ENCODE peak calls at places on chromosomes 13 and 19, in four cellular contexts. N is hepatocyte, V is left lung, U is lower lobe of right lung. X is an unnamed sample.

GRCh38 chr13:72804301-72804700 is 22.4 kb downstream of the PIBF1 start:
- DNase-seq in U (no peak), V (no peak), N (no peak), X (no peak)

GRCh38 chr13:110798595-110798994 is 85.1 kb downstream of the ING1 start:
- DNase-seq in V (no peak), N (no peak), U (no peak), X (peak; percentile 83)

GRCh38 chr13:107968470-107968869 is 246.9 kb downstream of the LIG4 start:
- DNase-seq in N (no peak), U (no peak), V (no peak), X (no peak)

GRCh38 chr19:6753178-6754031 is 13.8 kb downstream of the SH2D3A start:
- DNase-seq in V (peak; percentile 85), N (peak; percentile 94), U (peak; percentile 91), X (peak; percentile 87)

GRCh38 chr19:41276231-41276630 is 12.1 kb downstream of the HNRNPUL1 start:
- DNase-seq in V (no peak), U (no peak), N (peak; percentile 20), X (no peak)

GRCh38 chr13:75687145-75687763 is 51.1 kb downstream of the LMO7 start:
- DNase-seq in V (no peak), N (peak; percentile 67), U (no peak), X (no peak)

GRCh38 chr19:10766681-10767201 is 48.9 kb downstream of the DNM2 start:
- DNase-seq in U (no peak), V (no peak), N (no peak), X (no peak)

GRCh38 chr13:21458457-21458815 is 667 bp downstream of the ZDHHC20 start:
- DNase-seq in U (peak; percentile 76), N (peak; percentile 69), V (peak; percentile 75), X (peak; percentile 67)

GRCh38 chr13:110536006-110536693 is 25.4 kb downstream of the RAB20 start:
- DNase-seq in N (no peak), V (peak; percentile 85), U (peak; percentile 80), X (peak; percentile 59)

GRCh38 chr13:25141042-25141441 is 31.0 kb downstream of the AMER2 start:
- DNase-seq in N (no peak), U (no peak), V (no peak), X (no peak)

GRCh38 chr13:109809216-109809890 is 23.0 kb upstream of the IRS2 start:
- DNase-seq in V (no peak), N (no peak), U (no peak), X (no peak)

GRCh38 chr19:8304841-8305621 is 3.1 kb downstream of the CD320 start:
- DNase-seq in V (peak; percentile 28), U (peak; percentile 47), N (peak; percentile 18), X (peak; percentile 22)

GRCh38 chr13:30429721-30430694 is 7.7 kb downstream of the UBE2L5 start:
- DNase-seq in N (peak; percentile 58), V (no peak), U (no peak), X (no peak)

GRCh38 chr13:110506859-110507566 is 54.5 kb downstream of the RAB20 start:
- DNase-seq in V (peak; percentile 77), U (peak; percentile 86), N (peak; percentile 82), X (peak; percentile 82)

GRCh38 chr13:36131215-36131930 is at the start of gene DCLK1:
- DNase-seq in N (peak; percentile 60), V (peak; percentile 47), U (peak; percentile 51), X (no peak)

GRCh38 chr13:39840201-39840600 is 184.7 kb downstream of the COG6 start:
- DNase-seq in V (no peak), U (no peak), N (no peak), X (no peak)

GRCh38 chr13:44971656-44972595 is 17.3 kb downstream of the NUFIP1 start:
- DNase-seq in U (no peak), V (no peak), N (no peak), X (no peak)

GRCh38 chr19:48656840-48657474 is 11.0 kb upstream of the CA11 start:
- DNase-seq in U (no peak), V (no peak), N (peak; percentile 68), X (no peak)

GRCh38 chr19:44597131-44597491 is 16.3 kb upstream of the IGSF23 start:
- DNase-seq in V (no peak), N (no peak), U (no peak), X (no peak)

GRCh38 chr19:12113121-12113520 is 27.0 kb downstream of the ZNF20 start:
- DNase-seq in N (no peak), V (no peak), U (no peak), X (no peak)

GRCh38 chr19:49327878-49328544 is 3.0 kb upstream of the SLC6A16 start:
- DNase-seq in U (no peak), V (no peak), N (no peak), X (no peak)

GRCh38 chr13:24249586-24249985 is 59.8 kb upstream of the C1QTNF9 start:
- DNase-seq in V (no peak), N (no peak), U (no peak), X (no peak)

GRCh38 chr19:16232568-16232967 is 34.9 kb downstream of the AP1M1 start:
- DNase-seq in U (no peak), V (no peak), N (no peak), X (no peak)

GRCh38 chr13:29758591-29759114 is 91.8 kb downstream of the UBL3 start:
- DNase-seq in N (no peak), V (peak; percentile 81), U (peak; percentile 87), X (no peak)

GRCh38 chr19:7701654-7702457 is at the start of gene FCER2:
- DNase-seq in V (no peak), N (no peak), U (no peak), X (no peak)

GRCh38 chr19:41403181-41403970 is 5.8 kb downstream of the BCKDHA start:
- DNase-seq in V (no peak), N (no peak), U (no peak), X (peak; percentile 27)

GRCh38 chr19:13692096-13692495 is 72.2 kb upstream of the MRI1 start:
- DNase-seq in V (no peak), N (no peak), U (no peak), X (no peak)

DNA sequence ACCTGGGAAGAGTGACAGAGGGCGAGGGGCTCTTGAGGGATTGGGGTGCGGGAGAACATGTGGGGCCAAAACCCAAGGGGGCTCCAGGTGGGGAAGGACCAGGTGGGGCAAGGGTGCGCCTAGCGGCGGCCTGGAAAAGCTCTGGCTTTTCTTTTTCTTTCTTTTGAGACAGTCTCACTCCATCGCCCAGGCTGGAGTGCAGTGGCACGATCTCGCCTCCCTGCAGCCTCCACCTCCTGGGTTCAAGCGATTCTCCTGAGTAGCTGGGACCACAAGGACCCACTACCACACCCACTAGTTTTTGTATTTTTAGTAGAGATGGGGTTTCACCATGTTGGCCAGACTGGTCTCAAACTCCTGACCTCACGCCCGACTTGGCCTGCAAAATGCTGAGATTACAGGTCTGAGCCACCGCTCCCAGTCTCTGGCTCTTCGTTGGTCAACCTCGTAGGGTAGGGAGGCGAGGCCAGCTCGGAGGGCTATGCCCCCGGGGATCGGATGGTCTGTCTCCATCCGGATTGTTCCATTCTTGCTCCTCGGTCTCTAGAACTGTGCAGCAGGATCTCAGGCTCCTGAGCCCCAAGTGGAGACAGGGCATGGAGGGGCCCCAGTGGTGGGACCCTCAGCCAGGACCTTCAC is 3.7 kb downstream of the GADD45B start:
- DNase-seq in V (no peak), N (no peak), U (peak; percentile 51), X (no peak)
- H3K4me3 ChIP-seq in V (peak overlapping the region; percentile 92), N (no peak overlapping the region), U (no peak overlapping the region), X (peak overlapping the region; percentile 96)

GRCh38 chr13:97307544-97307881 is 85.4 kb downstream of the MBNL2 start:
- DNase-seq in V (no peak), N (no peak), U (no peak), X (no peak)

GRCh38 chr13:97313481-97313880 is 91.3 kb downstream of the MBNL2 start:
- DNase-seq in U (no peak), N (no peak), V (no peak), X (no peak)

GRCh38 chr13:97308735-97309429 is 86.7 kb downstream of the MBNL2 start:
- DNase-seq in N (no peak), V (no peak), U (no peak), X (no peak)

GRCh38 chr13:97307882-97308624 is 85.9 kb downstream of the MBNL2 start:
- DNase-seq in N (no peak), U (no peak), V (no peak), X (peak; percentile 59)

GRCh38 chr13:97310809-97311436 is 88.8 kb downstream of the MBNL2 start:
- DNase-seq in N (no peak), V (no peak), U (no peak), X (no peak)
- H3K4me1 ChIP-seq in N (peaks cover 28% of the 10 kb centered on the region), V (peaks cover 12% of the 10 kb centered on the region), U (peaks cover 24% of the 10 kb centered on the region), X (no peaks in the 10 kb centered on the region)

GRCh38 chr19:46624958-46625661 is at the start of gene PTGIR:
- DNase-seq in N (peak; percentile 62), U (no peak), V (peak; percentile 72), X (no peak)
- H3K27ac ChIP-seq in N (peak within 1 kb of the TSS; percentile 75), U (peak within 1 kb of the TSS; percentile 61), V (peak within 1 kb of the TSS; percentile 75), X (peak within 1 kb of the TSS; percentile 47)

GRCh38 chr19:52492201-52492960 is 35.1 kb upstream of the ZNF808 start:
- DNase-seq in N (peak; percentile 70), V (no peak), U (peak; percentile 45), X (no peak)
- H3K4me3 ChIP-seq in N (peak overlapping the region; percentile 57), V (no peak overlapping the region), U (peak overlapping the region; percentile 21), X (no peak overlapping the region)